ENCODE peak calls at places on chromosomes 13 and 19, in eight cellular contexts. One of them, this sample, is unnamed.

GRCh38 chr19:12937243-12938053 is 961 bp upstream of the CALR start:
- DNase-seq in lung: no peak
- DNase-seq in heart right ventricle: no peak
- DNase-seq in sigmoid colon: peak; percentile 88
- DNase-seq in IMR-90: no peak
- DNase-seq in gastrocnemius medialis: no peak
- DNase-seq in left ventricle myocardium inferior: no peak
- DNase-seq in tibial nerve: peak; percentile 59
- DNase-seq in this sample: peak; percentile 48

GRCh38 chr19:55474269-55475265 is 1.9 kb upstream of the ZNF628 start:
- DNase-seq in lung: no peak
- DNase-seq in sigmoid colon: no peak
- DNase-seq in IMR-90: no peak
- DNase-seq in left ventricle myocardium inferior: no peak
- DNase-seq in gastrocnemius medialis: no peak
- DNase-seq in heart right ventricle: no peak
- DNase-seq in tibial nerve: no peak
- DNase-seq in this sample: no peak

GRCh38 chr13:65497265-65497664 is 1732.9 kb downstream of the PCDH9 start:
- DNase-seq in left ventricle myocardium inferior: no peak
- DNase-seq in sigmoid colon: no peak
- DNase-seq in tibial nerve: no peak
- DNase-seq in gastrocnemius medialis: no peak
- DNase-seq in heart right ventricle: no peak
- DNase-seq in lung: no peak
- DNase-seq in IMR-90: peak; percentile 68
- DNase-seq in this sample: no peak

GRCh38 chr13:39405107-39405506 is 197.9 kb downstream of the LHFPL6 start:
- DNase-seq in IMR-90: peak; percentile 44
- DNase-seq in tibial nerve: no peak
- DNase-seq in heart right ventricle: no peak
- DNase-seq in lung: no peak
- DNase-seq in gastrocnemius medialis: no peak
- DNase-seq in sigmoid colon: no peak
- DNase-seq in left ventricle myocardium inferior: no peak
- DNase-seq in this sample: no peak

GRCh38 chr19:29635963-29636362 is 29.3 kb upstream of the PLEKHF1 start:
- DNase-seq in lung: no peak
- DNase-seq in gastrocnemius medialis: no peak
- DNase-seq in IMR-90: no peak
- DNase-seq in tibial nerve: no peak
- DNase-seq in left ventricle myocardium inferior: no peak
- DNase-seq in heart right ventricle: no peak
- DNase-seq in sigmoid colon: no peak
- DNase-seq in this sample: no peak

GRCh38 chr13:30371649-30372265 is 50.5 kb upstream of the UBE2L5 start:
- DNase-seq in gastrocnemius medialis: no peak
- DNase-seq in lung: no peak
- DNase-seq in IMR-90: peak; percentile 82
- DNase-seq in tibial nerve: no peak
- DNase-seq in left ventricle myocardium inferior: no peak
- DNase-seq in sigmoid colon: no peak
- DNase-seq in heart right ventricle: no peak
- DNase-seq in this sample: peak; percentile 82

GRCh38 chr13:53206455-53206854 is 177.8 kb downstream of the OLFM4 start:
- DNase-seq in left ventricle myocardium inferior: no peak
- DNase-seq in tibial nerve: no peak
- DNase-seq in gastrocnemius medialis: no peak
- DNase-seq in IMR-90: no peak
- DNase-seq in heart right ventricle: no peak
- DNase-seq in lung: no peak
- DNase-seq in sigmoid colon: no peak
- DNase-seq in this sample: no peak

GRCh38 chr13:93289842-93290241 is 63.2 kb downstream of the GPC6 start:
- DNase-seq in lung: no peak
- DNase-seq in tibial nerve: no peak
- DNase-seq in left ventricle myocardium inferior: no peak
- DNase-seq in IMR-90: no peak
- DNase-seq in sigmoid colon: no peak
- DNase-seq in heart right ventricle: no peak
- DNase-seq in gastrocnemius medialis: no peak
- DNase-seq in this sample: no peak

GRCh38 chr13:34867590-34867989 is 74.5 kb upstream of the NBEA start:
- DNase-seq in gastrocnemius medialis: no peak
- DNase-seq in tibial nerve: no peak
- DNase-seq in left ventricle myocardium inferior: no peak
- DNase-seq in IMR-90: peak; percentile 8
- DNase-seq in heart right ventricle: no peak
- DNase-seq in sigmoid colon: no peak
- DNase-seq in lung: no peak
- DNase-seq in this sample: no peak

GRCh38 chr19:21256722-21257121 is 72.5 kb downstream of the ZNF708 start:
- DNase-seq in IMR-90: peak; percentile 4
- DNase-seq in tibial nerve: no peak
- DNase-seq in left ventricle myocardium inferior: no peak
- DNase-seq in heart right ventricle: no peak
- DNase-seq in lung: no peak
- DNase-seq in gastrocnemius medialis: no peak
- DNase-seq in sigmoid colon: no peak
- DNase-seq in this sample: no peak

GRCh38 chr13:103386341-103386740 is 320.1 kb upstream of the SLC10A2 start:
- DNase-seq in IMR-90: no peak
- DNase-seq in lung: no peak
- DNase-seq in sigmoid colon: no peak
- DNase-seq in tibial nerve: no peak
- DNase-seq in left ventricle myocardium inferior: no peak
- DNase-seq in gastrocnemius medialis: no peak
- DNase-seq in heart right ventricle: peak; percentile 5
- DNase-seq in this sample: no peak

GRCh38 chr13:37488682-37489081 is 109.9 kb downstream of the POSTN start:
- DNase-seq in tibial nerve: no peak
- DNase-seq in left ventricle myocardium inferior: no peak
- DNase-seq in heart right ventricle: no peak
- DNase-seq in IMR-90: peak; percentile 62
- DNase-seq in gastrocnemius medialis: no peak
- DNase-seq in lung: no peak
- DNase-seq in sigmoid colon: no peak
- DNase-seq in this sample: no peak

GRCh38 chr19:10695401-10696398 is 5.5 kb upstream of the QTRT1 start:
- DNase-seq in tibial nerve: peak; percentile 85
- DNase-seq in gastrocnemius medialis: peak; percentile 75
- DNase-seq in lung: peak; percentile 93
- DNase-seq in IMR-90: peak; percentile 91
- DNase-seq in heart right ventricle: peak; percentile 91
- DNase-seq in sigmoid colon: peak; percentile 89
- DNase-seq in left ventricle myocardium inferior: peak; percentile 93
- DNase-seq in this sample: peak; percentile 89

GRCh38 chr13:38657191-38657590 is 29.7 kb upstream of the FREM2 start:
- DNase-seq in gastrocnemius medialis: no peak
- DNase-seq in tibial nerve: no peak
- DNase-seq in lung: no peak
- DNase-seq in IMR-90: peak; percentile 6
- DNase-seq in left ventricle myocardium inferior: no peak
- DNase-seq in sigmoid colon: no peak
- DNase-seq in heart right ventricle: no peak
- DNase-seq in this sample: no peak

GRCh38 chr19:28497137-28497536 is 715.8 kb downstream of the UQCRFS1 start:
- DNase-seq in left ventricle myocardium inferior: no peak
- DNase-seq in heart right ventricle: no peak
- DNase-seq in tibial nerve: no peak
- DNase-seq in gastrocnemius medialis: no peak
- DNase-seq in IMR-90: no peak
- DNase-seq in lung: no peak
- DNase-seq in sigmoid colon: peak; percentile 29
- DNase-seq in this sample: no peak

GRCh38 chr19:49978324-49978723 is 17.4 kb upstream of the SIGLEC11 start:
- DNase-seq in tibial nerve: no peak
- DNase-seq in IMR-90: no peak
- DNase-seq in lung: no peak
- DNase-seq in gastrocnemius medialis: no peak
- DNase-seq in left ventricle myocardium inferior: no peak
- DNase-seq in heart right ventricle: no peak
- DNase-seq in sigmoid colon: no peak
- DNase-seq in this sample: no peak

GRCh38 chr19:3834349-3835054 is 34.3 kb downstream of the ZFR2 start:
- DNase-seq in left ventricle myocardium inferior: no peak
- DNase-seq in sigmoid colon: no peak
- DNase-seq in gastrocnemius medialis: no peak
- DNase-seq in lung: no peak
- DNase-seq in IMR-90: no peak
- DNase-seq in heart right ventricle: no peak
- DNase-seq in tibial nerve: no peak
- DNase-seq in this sample: no peak

GRCh38 chr19:46813570-46814358 is 25.4 kb upstream of the SLC1A5 start:
- DNase-seq in IMR-90: peak; percentile 46
- DNase-seq in lung: peak; percentile 85
- DNase-seq in gastrocnemius medialis: no peak
- DNase-seq in heart right ventricle: peak; percentile 65
- DNase-seq in left ventricle myocardium inferior: peak; percentile 70
- DNase-seq in sigmoid colon: peak; percentile 69
- DNase-seq in tibial nerve: peak; percentile 81
- DNase-seq in this sample: no peak

GRCh38 chr19:57016076-57016475 is 103.7 kb upstream of the USP29 start:
- DNase-seq in gastrocnemius medialis: no peak
- DNase-seq in heart right ventricle: no peak
- DNase-seq in left ventricle myocardium inferior: no peak
- DNase-seq in IMR-90: no peak
- DNase-seq in sigmoid colon: peak; percentile 3
- DNase-seq in lung: no peak
- DNase-seq in tibial nerve: no peak
- DNase-seq in this sample: no peak

GRCh38 chr13:98834254-98834960 is 81.9 kb upstream of the SLC15A1 start:
- DNase-seq in lung: no peak
- DNase-seq in gastrocnemius medialis: no peak
- DNase-seq in left ventricle myocardium inferior: no peak
- DNase-seq in IMR-90: no peak
- DNase-seq in sigmoid colon: no peak
- DNase-seq in heart right ventricle: no peak
- DNase-seq in tibial nerve: no peak
- DNase-seq in this sample: no peak

DNA sequence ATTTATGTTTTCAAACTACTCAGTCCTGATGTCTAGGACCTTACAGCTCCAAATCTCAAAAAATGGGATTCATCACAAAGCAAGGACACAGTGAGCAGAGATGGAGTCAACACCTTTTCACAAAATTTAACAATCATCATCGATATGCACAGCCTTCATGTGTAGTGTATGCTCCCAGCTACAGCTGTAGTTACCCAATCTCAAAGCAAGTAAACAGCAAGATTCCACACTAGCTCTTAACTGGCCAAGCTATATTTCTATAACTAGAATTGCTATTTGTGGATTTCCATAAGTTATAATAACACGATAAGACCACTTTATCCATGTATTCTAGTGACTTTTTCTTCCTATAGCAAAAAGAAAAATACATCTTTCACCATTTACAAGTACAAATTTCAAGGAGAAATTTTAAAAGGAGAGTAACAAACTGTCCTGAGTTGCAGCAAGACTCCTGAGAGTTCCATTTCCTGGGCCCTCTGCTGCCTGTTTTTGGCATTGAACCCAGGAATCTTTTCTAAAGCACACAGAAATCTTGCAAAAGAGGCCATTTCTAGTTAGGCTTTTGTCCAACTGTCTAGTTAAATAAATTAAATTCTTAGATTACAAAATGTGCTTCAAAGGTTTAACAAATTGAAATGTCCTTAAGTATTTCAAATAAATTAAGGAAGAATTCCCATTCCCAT is 460.6 kb downstream of the FGF14 start:
- DNase-seq in gastrocnemius medialis: no peak
- DNase-seq in tibial nerve: no peak
- DNase-seq in heart right ventricle: no peak
- DNase-seq in sigmoid colon: no peak
- DNase-seq in left ventricle myocardium inferior: no peak
- DNase-seq in lung: no peak
- DNase-seq in IMR-90: peak; percentile 2
- DNase-seq in this sample: no peak
- H3K36me3 ChIP-seq in gastrocnemius medialis: no peaks in the 10 kb centered on the region
- H3K36me3 ChIP-seq in tibial nerve: no peaks in the 10 kb centered on the region
- H3K36me3 ChIP-seq in heart right ventricle: no peaks in the 10 kb centered on the region
- H3K36me3 ChIP-seq in sigmoid colon: no peaks in the 10 kb centered on the region
- H3K36me3 ChIP-seq in left ventricle myocardium inferior: no peaks in the 10 kb centered on the region
- H3K36me3 ChIP-seq in lung: no peaks in the 10 kb centered on the region
- H3K36me3 ChIP-seq in IMR-90: no peaks in the 10 kb centered on the region
- H3K36me3 ChIP-seq in this sample: no peaks in the 10 kb centered on the region

DNA sequence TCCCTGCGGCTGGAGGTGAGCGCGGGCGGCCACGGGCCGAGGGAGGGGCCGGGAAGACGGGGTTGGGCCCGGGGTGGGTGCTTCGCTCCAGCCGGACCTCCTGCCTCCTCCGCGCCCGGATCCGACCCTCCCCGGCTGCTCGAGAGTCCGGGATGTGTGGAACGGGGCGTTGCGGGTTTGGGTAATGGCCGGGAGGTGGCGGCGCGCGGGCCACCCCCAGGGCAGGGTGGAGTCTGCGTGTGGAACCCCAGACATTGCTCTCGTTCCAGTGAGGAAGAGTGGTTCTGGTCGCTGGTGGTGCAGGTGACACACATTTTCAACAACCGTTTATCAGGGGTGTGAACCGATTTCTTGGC is 38.8 kb downstream of the ARHGEF7 start:
- DNase-seq in left ventricle myocardium inferior: peak; percentile 49
- DNase-seq in gastrocnemius medialis: peak; percentile 26
- DNase-seq in tibial nerve: peak; percentile 15
- DNase-seq in lung: peak; percentile 34
- DNase-seq in sigmoid colon: peak; percentile 75
- DNase-seq in heart right ventricle: no peak
- DNase-seq in IMR-90: no peak
- DNase-seq in this sample: no peak
- TF ChIP-seq CTCF in left ventricle myocardium inferior: peak; percentile 31
- TF ChIP-seq CTCF in gastrocnemius medialis: peak; percentile 44
- TF ChIP-seq CTCF in tibial nerve: no peak
- TF ChIP-seq CTCF in lung: no peak
- TF ChIP-seq CTCF in sigmoid colon: no peak
- TF ChIP-seq CTCF in heart right ventricle: no peak
- TF ChIP-seq CTCF in IMR-90: no peak
- TF ChIP-seq CTCF in this sample: peak; percentile 35

GRCh38 chr19:9580728-9581127 is 3.6 kb downstream of the ZNF121 start:
- DNase-seq in left ventricle myocardium inferior: no peak
- DNase-seq in sigmoid colon: no peak
- DNase-seq in IMR-90: no peak
- DNase-seq in lung: no peak
- DNase-seq in tibial nerve: no peak
- DNase-seq in heart right ventricle: no peak
- DNase-seq in gastrocnemius medialis: no peak
- DNase-seq in this sample: no peak
- H3K4me3 ChIP-seq in left ventricle myocardium inferior: no peak overlapping the region
- H3K4me3 ChIP-seq in sigmoid colon: no peak overlapping the region
- H3K4me3 ChIP-seq in IMR-90: no peak overlapping the region
- H3K4me3 ChIP-seq in lung: no peak overlapping the region
- H3K4me3 ChIP-seq in tibial nerve: no peak overlapping the region
- H3K4me3 ChIP-seq in heart right ventricle: no peak overlapping the region
- H3K4me3 ChIP-seq in gastrocnemius medialis: no peak overlapping the region
- H3K4me3 ChIP-seq in this sample: no peak overlapping the region

GRCh38 chr19:18357442-18358264 is 17.3 kb downstream of the PGPEP1 start:
- DNase-seq in sigmoid colon: no peak
- DNase-seq in tibial nerve: no peak
- DNase-seq in IMR-90: no peak
- DNase-seq in left ventricle myocardium inferior: no peak
- DNase-seq in heart right ventricle: no peak
- DNase-seq in gastrocnemius medialis: no peak
- DNase-seq in lung: no peak
- DNase-seq in this sample: no peak
- H3K36me3 ChIP-seq in sigmoid colon: peaks cover 20% of the 10 kb centered on the region
- H3K36me3 ChIP-seq in tibial nerve: peaks cover 83% of the 10 kb centered on the region
- H3K36me3 ChIP-seq in IMR-90: peaks cover 34% of the 10 kb centered on the region
- H3K36me3 ChIP-seq in left ventricle myocardium inferior: peaks cover 75% of the 10 kb centered on the region
- H3K36me3 ChIP-seq in heart right ventricle: peaks cover 23% of the 10 kb centered on the region
- H3K36me3 ChIP-seq in gastrocnemius medialis: peaks cover 54% of the 10 kb centered on the region
- H3K36me3 ChIP-seq in lung: peaks cover 5% of the 10 kb centered on the region
- H3K36me3 ChIP-seq in this sample: peaks cover 21% of the 10 kb centered on the region